ENCODE peak calls at places on chromosome 1, in nine cellular contexts. R is activated T-helper 2 cell treated with anti-CD3 and anti-CD28 coated beads, Interferon-gamma antibody, Interleukin-2, Interleukin-4, amounts not matched to agents 10 μg/mL and 5 μg/mL and 100 μg/mL, durations not matched to agents 14 hours and 24 hours and 36 hours; O is stimulated activated CD8-positive, alpha-beta memory T cell treated with anti-CD3 and anti-CD28 coated beads, Interleukin-4, amount 100 ng/mL, for 1 hour; C is activated CD4-positive, alpha-beta memory T cell treated with anti-CD3 and anti-CD28 coated beads, Interleukin-2, amount 10 ng/mL, durations not matched to agents 7 days and 5 days; M is hepatic stellate cell; S is T-helper 2 cell; V is effector CD4-positive, alpha-beta T cell; U is retina; F is CD4-positive, alpha-beta memory T cell. H is an unnamed sample.

GRCh38 chr1:200130552-200130951 is 103.0 kb downstream of the NR5A2 start:
- DNase-seq in R (no peak), O (no peak), C (no peak), M (no peak), S (no peak), V (no peak), U (no peak), F (no peak), H (no peak)

GRCh38 chr1:2544875-2545638 is 11.1 kb upstream of the TNFRSF14 start:
- DNase-seq in R (no peak), O (no peak), C (no peak), M (no peak), S (no peak), V (no peak), U (peak; percentile 75), F (no peak), H (no peak)

GRCh38 chr1:93461236-93461635 is 13.3 kb downstream of the FNBP1L start:
- DNase-seq in R (no peak), O (no peak), C (no peak), M (no peak), S (no peak), V (no peak), U (no peak), F (no peak), H (no peak)

GRCh38 chr1:21117159-21117953 is 59.3 kb downstream of the EIF4G3 start:
- DNase-seq in R (no peak), O (no peak), C (no peak), M (no peak), S (no peak), V (no peak), U (peak; percentile 43), F (no peak), H (no peak)

GRCh38 chr1:59055908-59056719 is 240.8 kb upstream of the FGGY start:
- DNase-seq in R (no peak), O (no peak), C (no peak), M (no peak), S (no peak), V (no peak), U (no peak), F (no peak), H (no peak)

GRCh38 chr1:171743014-171743870 is 1.4 kb upstream of the VAMP4 start:
- DNase-seq in R (no peak), O (no peak), C (no peak), M (no peak), S (no peak), V (no peak), U (peak; percentile 9), F (peak; percentile 15), H (no peak)

GRCh38 chr1:229093258-229093540 is 177.7 kb upstream of the RAB4A start:
- DNase-seq in R (no peak), O (no peak), C (no peak), M (no peak), S (no peak), V (no peak), U (no peak), F (no peak), H (no peak)

GRCh38 chr1:21312407-21312992 is 22.2 kb upstream of the ECE1 start:
- DNase-seq in R (no peak), O (no peak), C (no peak), M (no peak), S (no peak), V (no peak), U (no peak), F (no peak), H (no peak)

GRCh38 chr1:66349277-66349676 is 184.7 kb upstream of the SGIP1 start:
- DNase-seq in R (no peak), O (no peak), C (no peak), M (no peak), S (no peak), V (no peak), U (no peak), F (no peak), H (no peak)

GRCh38 chr1:19212167-19212566 is 2.1 kb upstream of the UBR4 start:
- DNase-seq in R (no peak), O (no peak), C (no peak), M (no peak), S (no peak), V (no peak), U (no peak), F (no peak), H (no peak)

GRCh38 chr1:160167580-160167979 is 16.2 kb downstream of the ATP1A4 start:
- DNase-seq in R (no peak), O (no peak), C (no peak), M (no peak), S (no peak), V (no peak), U (no peak), F (no peak), H (peak; percentile 20)

GRCh38 chr1:15722836-15723542 is 13.1 kb upstream of the SLC25A34 start:
- DNase-seq in R (no peak), O (no peak), C (no peak), M (no peak), S (no peak), V (no peak), U (no peak), F (no peak), H (no peak)